ENCODE peak calls at places on chromosomes 2 and 18, in five cellular contexts. J is naive B cell, Z is cortex of kidney, Y is GM12865, F is HT-29. T is an unnamed sample.

GRCh38 chr2:57701391-57701791 is 345.2 kb upstream of the VRK2 start:
- DNase-seq in Y (no peak), F (no peak), J (no peak), Z (no peak), T (no peak)

GRCh38 chr2:102013200-102014040 is 21.7 kb downstream of the IL1R2 start:
- DNase-seq in Y (no peak), F (no peak), Z (no peak), J (no peak), T (no peak)

GRCh38 chr2:36919041-36919837 is 47.1 kb downstream of the STRN start:
- DNase-seq in J (no peak), Z (no peak), Y (no peak), F (no peak), T (no peak)

GRCh38 chr2:108855194-108855593 is 68.6 kb downstream of the CCDC138 start:
- DNase-seq in Z (no peak), J (no peak), F (peak; percentile 39), Y (peak; percentile 20), T (peak; percentile 13)

GRCh38 chr2:105409717-105410116 is 10.9 kb upstream of the FHL2 start:
- DNase-seq in Z (no peak), J (no peak), F (peak; percentile 51), Y (no peak), T (no peak)

GRCh38 chr2:147916067-147916466 is 71.2 kb downstream of the ACVR2A start:
- DNase-seq in F (no peak), Z (no peak), Y (no peak), J (no peak), T (no peak)

GRCh38 chr2:55511508-55512124 is 7.9 kb upstream of the CFAP36 start:
- DNase-seq in J (no peak), Z (no peak), F (peak; percentile 52), Y (no peak), T (no peak)

GRCh38 chr2:49940616-49941015 is 786.3 kb upstream of the FSHR start:
- DNase-seq in Y (peak; percentile 3), J (no peak), Z (no peak), F (no peak), T (no peak)

GRCh38 chr18:74310411-74310810 is 5.2 kb upstream of the C18orf63 start:
- DNase-seq in J (peak; percentile 25), F (peak; percentile 42), Z (no peak), Y (peak; percentile 35), T (peak; percentile 36)

GRCh38 chr2:2251255-2251654 is 79.8 kb downstream of the MYT1L start:
- DNase-seq in J (no peak), Z (no peak), F (no peak), Y (no peak), T (no peak)

GRCh38 chr2:8242734-8243133 is 439.1 kb upstream of the ID2 start:
- DNase-seq in Z (no peak), F (no peak), Y (no peak), J (no peak), T (no peak)

GRCh38 chr2:100632021-100632420 is 69.2 kb downstream of the PDCL3 start:
- DNase-seq in Z (no peak), J (no peak), Y (no peak), F (no peak), T (no peak)

GRCh38 chr2:212905640-212906201 is 245.7 kb downstream of the IKZF2 start:
- DNase-seq in F (peak; percentile 96), J (no peak), Y (no peak), Z (no peak), T (no peak)

GRCh38 chr2:159600752-159601151 is 15.6 kb downstream of the BAZ2B start:
- DNase-seq in Z (no peak), F (peak; percentile 52), Y (no peak), J (no peak), T (no peak)

GRCh38 chr2:227774895-227775842 is 29.5 kb downstream of the SCYGR8 start:
- DNase-seq in Z (no peak), J (no peak), Y (no peak), F (no peak), T (no peak)

GRCh38 chr18:21853020-21853419 is 112.4 kb downstream of the MIB1 start:
- DNase-seq in J (peak; percentile 12), Y (peak; percentile 87), Z (no peak), F (no peak), T (peak; percentile 65)

GRCh38 chr2:11155326-11156059 is at the start of gene SLC66A3:
- DNase-seq in Z (peak; percentile 39), Y (peak; percentile 89), F (peak; percentile 87), J (no peak), T (peak; percentile 92)

GRCh38 chr2:241844066-241844728 is 14.5 kb downstream of the PDCD1 start:
- DNase-seq in J (peak; percentile 71), Y (peak; percentile 68), F (peak; percentile 30), Z (no peak), T (peak; percentile 77)

GRCh38 chr18:45316127-45316526 is 299.1 kb upstream of the SLC14A2 start:
- DNase-seq in Z (no peak), F (no peak), Y (no peak), J (no peak), T (no peak)

GRCh38 chr2:174487536-174488162 is 820 bp upstream of the GPR155 start:
- DNase-seq in F (no peak), Y (no peak), Z (no peak), J (no peak), T (no peak)

GRCh38 chr2:57882895-57883515 is 163.6 kb upstream of the VRK2 start:
- DNase-seq in Y (no peak), J (no peak), Z (no peak), F (no peak), T (no peak)

GRCh38 chr2:201203916-201204654 is 21.1 kb downstream of the CASP10 start:
- DNase-seq in Z (no peak), F (no peak), J (no peak), Y (no peak), T (no peak)

GRCh38 chr2:66539452-66539851 is 104.5 kb downstream of the MEIS1 start:
- DNase-seq in J (no peak), Z (no peak), F (no peak), Y (no peak), T (peak; percentile 19)

GRCh38 chr2:42881732-42882131 is 89.3 kb upstream of the HAAO start:
- DNase-seq in J (no peak), Y (no peak), F (no peak), Z (no peak), T (no peak)

GRCh38 chr18:10012526-10012925 is 98.7 kb downstream of the VAPA start:
- DNase-seq in Z (no peak), F (no peak), Y (no peak), J (no peak), T (no peak)

GRCh38 chr18:57915848-57916596 is 112.9 kb upstream of the ATP8B1 start:
- DNase-seq in J (no peak), Y (peak; percentile 14), F (peak; percentile 70), Z (no peak), T (no peak)

GRCh38 chr2:70698847-70699246 is 69.2 kb downstream of the ADD2 start:
- DNase-seq in F (no peak), J (no peak), Z (no peak), Y (no peak), T (no peak)

GRCh38 chr2:201448701-201449100 is 2.6 kb downstream of the TRAK2 start:
- DNase-seq in F (no peak), Z (no peak), J (peak; percentile 17), Y (no peak), T (no peak)

GRCh38 chr2:102142829-102143449 is 393 bp downstream of the IL1R1 start:
- DNase-seq in Z (no peak), J (no peak), F (no peak), Y (no peak), T (no peak)

GRCh38 chr2:202007015-202008011 is 26.3 kb upstream of the FZD7 start:
- DNase-seq in Y (peak; percentile 21), J (no peak), F (no peak), Z (no peak), T (no peak)

GRCh38 chr18:77191241-77191751 is 58.4 kb upstream of the GALR1 start:
- DNase-seq in F (no peak), Z (no peak), Y (no peak), J (no peak), T (no peak)